ENCODE peak calls at places on chromosome 12, in six cellular contexts. One of them, this sample, is unnamed.

GRCh38 chr12:49615725-49616124 is 7.6 kb upstream of the PRPF40B start:
- DNase-seq in H1: no peak
- DNase-seq in trophoblast cell: peak; percentile 84
- DNase-seq in neuronal stem cell: no peak
- DNase-seq in IMR-90: peak; percentile 45
- DNase-seq in H9: no peak
- DNase-seq in this sample: peak; percentile 63

GRCh38 chr12:15899282-15899870 is 11.8 kb upstream of the DERA start:
- DNase-seq in IMR-90: no peak
- DNase-seq in neuronal stem cell: no peak
- DNase-seq in H9: no peak
- DNase-seq in trophoblast cell: peak; percentile 60
- DNase-seq in H1: no peak
- DNase-seq in this sample: peak; percentile 54

GRCh38 chr12:132812631-132813305 is 15.9 kb downstream of the GOLGA3 start:
- DNase-seq in H1: no peak
- DNase-seq in IMR-90: peak; percentile 81
- DNase-seq in H9: no peak
- DNase-seq in trophoblast cell: no peak
- DNase-seq in neuronal stem cell: no peak
- DNase-seq in this sample: peak; percentile 92

GRCh38 chr12:66910366-66910974 is 231.6 kb upstream of the GRIP1 start:
- DNase-seq in H1: no peak
- DNase-seq in neuronal stem cell: no peak
- DNase-seq in H9: no peak
- DNase-seq in IMR-90: no peak
- DNase-seq in trophoblast cell: peak; percentile 55
- DNase-seq in this sample: no peak

GRCh38 chr12:132074216-132074615 is 69.9 kb downstream of the DDX51 start:
- DNase-seq in neuronal stem cell: no peak
- DNase-seq in H9: no peak
- DNase-seq in trophoblast cell: no peak
- DNase-seq in H1: no peak
- DNase-seq in IMR-90: no peak
- DNase-seq in this sample: no peak

GRCh38 chr12:7259060-7259459 is 44.8 kb upstream of the ACSM4 start:
- DNase-seq in IMR-90: no peak
- DNase-seq in H9: no peak
- DNase-seq in trophoblast cell: no peak
- DNase-seq in neuronal stem cell: no peak
- DNase-seq in H1: no peak
- DNase-seq in this sample: no peak

GRCh38 chr12:43964966-43965365 is 129.1 kb downstream of the TMEM117 start:
- DNase-seq in trophoblast cell: no peak
- DNase-seq in H1: no peak
- DNase-seq in neuronal stem cell: no peak
- DNase-seq in H9: no peak
- DNase-seq in IMR-90: peak; percentile 69
- DNase-seq in this sample: no peak

GRCh38 chr12:3564411-3564810 is 73.4 kb downstream of the PRMT8 start:
- DNase-seq in trophoblast cell: no peak
- DNase-seq in H9: no peak
- DNase-seq in H1: no peak
- DNase-seq in IMR-90: no peak
- DNase-seq in neuronal stem cell: no peak
- DNase-seq in this sample: no peak

GRCh38 chr12:45615268-45615667 is 114.2 kb upstream of the ARID2 start:
- DNase-seq in H1: no peak
- DNase-seq in IMR-90: peak; percentile 81
- DNase-seq in trophoblast cell: no peak
- DNase-seq in neuronal stem cell: no peak
- DNase-seq in H9: no peak
- DNase-seq in this sample: peak; percentile 79

GRCh38 chr12:188910-189621 is 24.9 kb downstream of the SLC6A12 start:
- DNase-seq in IMR-90: peak; percentile 45
- DNase-seq in H1: peak; percentile 87
- DNase-seq in H9: peak; percentile 82
- DNase-seq in neuronal stem cell: peak; percentile 54
- DNase-seq in trophoblast cell: peak; percentile 60
- DNase-seq in this sample: peak; percentile 57

GRCh38 chr12:130152386-130152785 is 9.9 kb upstream of the FZD10 start:
- DNase-seq in trophoblast cell: no peak
- DNase-seq in H1: no peak
- DNase-seq in neuronal stem cell: no peak
- DNase-seq in H9: no peak
- DNase-seq in IMR-90: no peak
- DNase-seq in this sample: no peak
- H3K14ac ChIP-seq in trophoblast cell: no peak overlapping the region
- H3K14ac ChIP-seq in H1: no peak overlapping the region
- H3K14ac ChIP-seq in neuronal stem cell: no peak overlapping the region
- H3K14ac ChIP-seq in H9: no peak overlapping the region
- H3K14ac ChIP-seq in IMR-90: no peak overlapping the region
- H3K14ac ChIP-seq in this sample: no peak overlapping the region

DNA sequence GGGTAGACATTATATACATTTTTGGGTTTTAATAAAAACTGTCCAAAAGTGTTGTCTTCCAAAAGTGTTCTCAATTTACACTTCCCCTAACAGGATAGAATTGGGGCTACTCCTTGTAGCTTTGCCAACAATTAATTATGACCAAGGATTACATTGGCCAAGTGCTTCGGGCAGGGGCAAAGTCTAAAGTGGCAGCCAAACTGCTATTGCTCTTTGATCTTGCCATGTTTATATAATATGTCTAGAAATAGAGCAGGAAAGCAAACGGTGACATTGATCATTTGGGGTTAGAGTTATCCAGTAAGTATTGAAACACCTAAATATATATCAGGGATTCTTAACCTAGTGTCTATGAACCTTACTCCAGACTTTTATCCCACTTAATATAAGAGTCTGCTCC is 31.2 kb upstream of the IGF1 start:
- DNase-seq in neuronal stem cell: no peak
- DNase-seq in H1: no peak
- DNase-seq in trophoblast cell: no peak
- DNase-seq in IMR-90: no peak
- DNase-seq in H9: no peak
- DNase-seq in this sample: no peak
- H3K14ac ChIP-seq in neuronal stem cell: no peak overlapping the region
- H3K14ac ChIP-seq in H1: no peak overlapping the region
- H3K14ac ChIP-seq in trophoblast cell: no peak overlapping the region
- H3K14ac ChIP-seq in IMR-90: no peak overlapping the region
- H3K14ac ChIP-seq in H9: no peak overlapping the region
- H3K14ac ChIP-seq in this sample: no peak overlapping the region

DNA sequence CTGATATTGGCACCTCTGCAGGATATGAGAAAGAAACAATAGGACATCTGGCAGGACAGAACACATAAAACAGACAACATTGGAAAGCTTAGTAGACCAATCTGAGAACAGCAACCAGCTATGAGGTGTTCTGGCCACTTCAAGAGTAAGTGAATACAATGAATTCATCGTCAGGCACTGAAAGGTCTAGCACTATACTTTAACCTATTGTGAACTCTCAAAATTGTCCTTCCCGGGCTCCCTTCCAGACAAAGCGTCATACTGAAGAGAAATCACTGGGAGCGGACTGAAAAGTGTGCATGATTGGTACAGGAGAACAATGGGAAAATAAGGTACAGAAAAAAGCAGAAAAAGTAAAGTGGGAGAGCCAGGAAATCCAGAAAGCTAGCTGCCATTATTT is 75.8 kb downstream of the LRP6 start:
- DNase-seq in neuronal stem cell: no peak
- DNase-seq in H1: no peak
- DNase-seq in IMR-90: no peak
- DNase-seq in trophoblast cell: no peak
- DNase-seq in H9: no peak
- DNase-seq in this sample: no peak
- H3K14ac ChIP-seq in neuronal stem cell: no peak overlapping the region
- H3K14ac ChIP-seq in H1: no peak overlapping the region
- H3K14ac ChIP-seq in IMR-90: no peak overlapping the region
- H3K14ac ChIP-seq in trophoblast cell: no peak overlapping the region
- H3K14ac ChIP-seq in H9: no peak overlapping the region
- H3K14ac ChIP-seq in this sample: no peak overlapping the region

DNA sequence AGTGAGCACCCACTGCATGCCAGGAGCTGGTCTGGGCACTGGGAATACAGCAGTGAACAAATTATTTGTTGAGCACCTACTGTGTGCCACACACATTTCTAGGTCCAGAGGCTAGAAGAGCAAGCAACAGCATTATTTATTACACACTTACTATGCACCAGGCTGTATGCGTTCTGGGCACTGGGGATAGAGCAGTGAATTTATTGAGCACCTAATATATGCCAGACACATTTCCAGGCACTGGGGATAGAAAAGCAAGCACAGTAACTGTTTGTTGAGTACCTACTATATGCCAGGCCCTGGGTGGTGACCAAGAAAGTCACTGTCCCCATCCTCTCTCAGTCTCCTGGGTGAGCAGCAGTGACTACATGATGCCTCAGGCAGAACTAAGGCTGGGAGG is 107.5 kb upstream of the NCOR2 start:
- DNase-seq in neuronal stem cell: no peak
- DNase-seq in trophoblast cell: peak; percentile 69
- DNase-seq in H1: no peak
- DNase-seq in H9: no peak
- DNase-seq in IMR-90: no peak
- DNase-seq in this sample: no peak
- H3K14ac ChIP-seq in neuronal stem cell: no peak overlapping the region
- H3K14ac ChIP-seq in trophoblast cell: no peak overlapping the region
- H3K14ac ChIP-seq in H1: no peak overlapping the region
- H3K14ac ChIP-seq in H9: no peak overlapping the region
- H3K14ac ChIP-seq in IMR-90: peak overlapping the region; percentile 31
- H3K14ac ChIP-seq in this sample: peak overlapping the region; percentile 82

GRCh38 chr12:111756196-111756595 is 10.5 kb upstream of the ALDH2 start:
- DNase-seq in H9: no peak
- DNase-seq in trophoblast cell: no peak
- DNase-seq in neuronal stem cell: no peak
- DNase-seq in IMR-90: no peak
- DNase-seq in H1: no peak
- DNase-seq in this sample: no peak
- H3K14ac ChIP-seq in H9: no peak overlapping the region
- H3K14ac ChIP-seq in trophoblast cell: peak overlapping the region; percentile 24
- H3K14ac ChIP-seq in neuronal stem cell: no peak overlapping the region
- H3K14ac ChIP-seq in IMR-90: no peak overlapping the region
- H3K14ac ChIP-seq in H1: no peak overlapping the region
- H3K14ac ChIP-seq in this sample: no peak overlapping the region

GRCh38 chr12:73413051-73413450 is 1124.6 kb upstream of the ATXN7L3B start:
- DNase-seq in H1: no peak
- DNase-seq in IMR-90: no peak
- DNase-seq in trophoblast cell: no peak
- DNase-seq in neuronal stem cell: no peak
- DNase-seq in H9: no peak
- DNase-seq in this sample: no peak

GRCh38 chr12:73418541-73418940 is 1119.1 kb upstream of the ATXN7L3B start:
- DNase-seq in neuronal stem cell: no peak
- DNase-seq in IMR-90: no peak
- DNase-seq in H1: no peak
- DNase-seq in H9: no peak
- DNase-seq in trophoblast cell: no peak
- DNase-seq in this sample: no peak

DNA sequence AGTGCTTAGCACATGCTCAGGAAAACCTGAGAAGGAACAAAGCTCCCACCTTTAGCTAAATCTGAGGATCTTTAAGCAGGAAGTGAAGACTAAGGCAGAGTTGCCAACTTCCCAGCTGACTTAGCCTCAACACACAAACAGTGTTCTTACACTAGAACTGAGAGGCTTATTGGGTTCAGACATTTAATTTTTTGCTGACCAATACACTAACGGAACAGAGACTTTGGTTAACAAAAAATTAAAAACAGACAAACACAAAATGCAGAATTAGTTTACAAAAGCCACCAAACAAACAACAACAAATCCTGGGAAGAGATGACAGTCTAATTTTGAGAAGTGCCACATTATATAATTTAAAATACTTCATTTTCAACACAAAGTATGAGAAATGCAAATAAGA is 1123.7 kb upstream of the ATXN7L3B start:
- DNase-seq in neuronal stem cell: no peak
- DNase-seq in H9: no peak
- DNase-seq in trophoblast cell: no peak
- DNase-seq in IMR-90: no peak
- DNase-seq in H1: no peak
- DNase-seq in this sample: no peak
- H3K14ac ChIP-seq in neuronal stem cell: no peak overlapping the region
- H3K14ac ChIP-seq in H9: no peak overlapping the region
- H3K14ac ChIP-seq in trophoblast cell: no peak overlapping the region
- H3K14ac ChIP-seq in IMR-90: no peak overlapping the region
- H3K14ac ChIP-seq in H1: no peak overlapping the region
- H3K14ac ChIP-seq in this sample: no peak overlapping the region

GRCh38 chr12:62372825-62373224 is 93.8 kb upstream of the MON2 start:
- DNase-seq in IMR-90: no peak
- DNase-seq in H1: no peak
- DNase-seq in H9: no peak
- DNase-seq in neuronal stem cell: no peak
- DNase-seq in trophoblast cell: no peak
- DNase-seq in this sample: no peak
- H3K14ac ChIP-seq in IMR-90: no peak overlapping the region
- H3K14ac ChIP-seq in H1: no peak overlapping the region
- H3K14ac ChIP-seq in H9: no peak overlapping the region
- H3K14ac ChIP-seq in neuronal stem cell: no peak overlapping the region
- H3K14ac ChIP-seq in trophoblast cell: no peak overlapping the region
- H3K14ac ChIP-seq in this sample: no peak overlapping the region

DNA sequence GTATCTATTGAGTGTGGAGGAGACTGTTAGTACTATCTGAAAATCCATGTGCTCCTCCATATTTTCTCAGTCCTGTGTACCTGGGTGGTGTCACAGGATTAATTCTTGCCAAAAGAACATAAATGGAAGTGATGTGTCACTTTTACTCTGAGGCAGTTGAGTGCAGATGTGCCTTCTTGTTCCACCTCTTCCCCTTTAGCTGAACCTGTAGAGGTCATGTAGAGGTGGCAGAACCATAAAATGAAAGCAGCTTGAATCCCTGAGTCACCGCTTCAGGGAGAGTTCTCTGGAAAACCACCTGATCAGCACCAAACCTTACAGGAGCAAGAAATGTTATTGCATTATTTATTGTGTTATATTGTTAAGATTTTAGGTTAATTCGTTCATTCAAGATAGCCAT is 14.7 kb upstream of the SLC25A3 start:
- DNase-seq in neuronal stem cell: no peak
- DNase-seq in IMR-90: peak; percentile 22
- DNase-seq in trophoblast cell: no peak
- DNase-seq in H1: no peak
- DNase-seq in H9: no peak
- DNase-seq in this sample: no peak
- H3K14ac ChIP-seq in neuronal stem cell: no peak overlapping the region
- H3K14ac ChIP-seq in IMR-90: no peak overlapping the region
- H3K14ac ChIP-seq in trophoblast cell: no peak overlapping the region
- H3K14ac ChIP-seq in H1: no peak overlapping the region
- H3K14ac ChIP-seq in H9: no peak overlapping the region
- H3K14ac ChIP-seq in this sample: no peak overlapping the region